ENCODE peak calls at places on chromosomes 11 and 22, in five cellular contexts. A, T, I, G and M are unnamed samples.

GRCh38 chr11:71336176-71336995 is 84.0 kb upstream of the SHANK2 start:
- DNase-seq in A (no peak), T (no peak), I (no peak), G (no peak), M (no peak)

GRCh38 chr11:12100429-12100828 is 10.0 kb upstream of the MICAL2 start:
- DNase-seq in A (no peak), T (no peak), I (no peak), G (no peak), M (no peak)

GRCh38 chr11:96752221-96752620 is 362.4 kb downstream of the JRKL start:
- DNase-seq in A (no peak), T (no peak), I (no peak), G (no peak), M (no peak)

GRCh38 chr11:9953994-9954626 is 290.2 kb downstream of the SWAP70 start:
- DNase-seq in A (peak), T (no peak), I (no peak), G (no peak), M (no peak)

GRCh38 chr11:60868682-60869450 is 1.5 kb downstream of the ZP1 start:
- DNase-seq in A (no peak), T (no peak), I (no peak), G (no peak), M (no peak)

GRCh38 chr11:45745065-45745811 is 59.7 kb upstream of the SLC35C1 start:
- DNase-seq in A (peak), T (no peak), I (peak), G (peak), M (no peak)

GRCh38 chr22:23382796-23383195 is 197.3 kb downstream of the IGLL1 start:
- DNase-seq in A (no peak), T (no peak), I (no peak), G (no peak), M (no peak)

GRCh38 chr11:10674991-10675440 is 18.5 kb downstream of the IRAG1 start:
- DNase-seq in A (no peak), T (no peak), I (peak), G (peak), M (no peak)

GRCh38 chr11:86623041-86623621 is 49.3 kb downstream of the ME3 start:
- DNase-seq in A (no peak), T (no peak), I (no peak), G (no peak), M (no peak)

GRCh38 chr11:37984991-37985390 is 1387.0 kb upstream of the RAG2 start:
- DNase-seq in A (peak), T (no peak), I (no peak), G (no peak), M (no peak)

GRCh38 chr11:64545605-64546004 is 45.4 kb upstream of the SLC22A12 start:
- DNase-seq in A (peak), T (no peak), I (no peak), G (no peak), M (peak)

GRCh38 chr22:40620464-40621046 is 16.0 kb downstream of the MRTFA start:
- DNase-seq in A (peak), T (no peak), I (no peak), G (no peak), M (no peak)

GRCh38 chr11:118263694-118264567 is at the start of gene MPZL2:
- DNase-seq in A (no peak), T (no peak), I (no peak), G (peak), M (no peak)

DNA sequence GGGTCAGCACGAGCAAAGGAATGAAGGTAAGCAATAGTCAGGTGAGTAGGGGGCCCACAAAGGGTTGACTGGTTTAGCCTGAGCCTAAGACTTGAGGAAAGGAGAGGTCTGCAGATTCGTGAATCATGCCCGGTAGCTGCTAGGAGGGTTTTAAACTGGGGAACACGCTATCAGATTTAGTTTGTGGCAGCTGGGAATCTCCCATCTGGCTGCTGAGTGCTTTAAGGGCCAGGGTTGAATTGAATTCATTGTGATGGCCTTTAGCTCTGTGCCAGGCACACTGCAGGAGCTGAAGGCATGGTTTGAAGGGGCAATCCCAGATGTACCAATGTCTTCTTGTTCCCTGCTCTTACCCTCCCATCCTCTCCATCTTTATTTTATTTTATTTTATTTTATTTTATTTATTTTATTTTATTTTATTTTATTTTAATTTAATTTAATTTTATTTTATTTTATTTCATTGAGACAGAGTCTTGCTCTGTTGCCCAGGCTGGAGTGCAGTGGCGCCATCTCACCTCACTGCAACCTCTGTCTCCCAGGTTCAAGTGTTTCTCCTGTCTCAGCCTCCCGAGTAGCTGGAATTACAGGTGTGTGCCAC is 1.9 kb upstream of the NECTIN1 start:
- DNase-seq in A (no peak), T (no peak), I (no peak), G (no peak), M (no peak)
- H3K4me3 ChIP-seq in A (no peak), T (no peak), I (no peak), G (no peak), M (no peak)

DNA sequence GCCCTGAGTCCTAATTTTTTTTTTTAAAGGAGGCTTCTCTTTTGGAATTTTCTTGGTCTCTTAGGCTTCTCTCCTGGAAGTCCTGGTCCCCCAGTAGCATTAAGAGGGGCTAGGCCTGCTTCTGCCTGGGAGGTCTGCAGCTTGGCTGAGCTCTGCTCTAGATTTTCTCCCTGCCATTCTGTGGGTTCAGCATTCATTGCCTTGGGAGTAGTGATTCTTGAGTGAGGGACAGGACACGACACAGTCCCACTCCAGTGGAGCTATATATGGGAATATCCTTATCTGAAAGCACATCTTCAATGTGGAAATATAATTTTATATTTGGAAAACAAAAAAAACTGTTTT is 3.7 kb downstream of the IGSF22 start:
- DNase-seq in A (no peak), T (no peak), I (no peak), G (no peak), M (no peak)
- TF ChIP-seq CTCF in A (no peak), T (peak), I (peak), G (no peak), M (no peak)

GRCh38 chr11:2300936-2301630 is 635 bp downstream of the C11orf21 start:
- DNase-seq in A (no peak), T (no peak), I (peak), G (no peak), M (no peak)
- H3K4me3 ChIP-seq in A (no peak), T (no peak), I (peak), G (peak), M (no peak)

DNA sequence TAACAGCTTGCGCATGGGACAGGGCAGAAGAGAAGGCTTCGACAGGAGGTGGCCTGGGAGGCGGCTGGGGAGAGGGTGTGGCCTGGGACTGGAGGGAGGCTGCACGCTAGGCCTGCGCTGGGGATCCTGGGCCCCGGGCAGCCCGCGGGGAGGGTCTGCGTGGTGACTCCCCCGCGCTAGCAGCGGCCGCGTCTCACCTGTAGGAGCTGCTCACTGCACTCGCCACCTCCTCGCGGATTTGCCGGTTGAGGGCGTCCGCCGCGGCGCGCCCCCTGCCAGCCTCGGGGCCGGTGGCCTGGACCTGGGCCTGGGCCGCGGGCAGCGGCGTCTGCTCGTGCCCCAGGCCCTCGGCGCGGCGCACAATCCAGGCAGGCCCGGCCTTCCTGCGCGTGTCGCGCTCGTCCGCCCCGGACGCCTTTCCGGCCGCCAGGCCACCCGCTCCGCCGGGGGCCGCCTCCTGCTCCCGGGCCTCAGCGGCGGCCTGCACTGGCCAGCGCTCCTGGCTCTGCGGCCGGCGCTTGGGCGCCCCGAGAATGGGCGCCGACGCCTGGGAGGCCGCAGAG is 1.5 kb downstream of the MAP6 start:
- DNase-seq in A (peak), T (no peak), I (no peak), G (peak), M (no peak)
- TF ChIP-seq CTCF in A (no peak), T (no peak), I (no peak), G (no peak), M (no peak)

DNA sequence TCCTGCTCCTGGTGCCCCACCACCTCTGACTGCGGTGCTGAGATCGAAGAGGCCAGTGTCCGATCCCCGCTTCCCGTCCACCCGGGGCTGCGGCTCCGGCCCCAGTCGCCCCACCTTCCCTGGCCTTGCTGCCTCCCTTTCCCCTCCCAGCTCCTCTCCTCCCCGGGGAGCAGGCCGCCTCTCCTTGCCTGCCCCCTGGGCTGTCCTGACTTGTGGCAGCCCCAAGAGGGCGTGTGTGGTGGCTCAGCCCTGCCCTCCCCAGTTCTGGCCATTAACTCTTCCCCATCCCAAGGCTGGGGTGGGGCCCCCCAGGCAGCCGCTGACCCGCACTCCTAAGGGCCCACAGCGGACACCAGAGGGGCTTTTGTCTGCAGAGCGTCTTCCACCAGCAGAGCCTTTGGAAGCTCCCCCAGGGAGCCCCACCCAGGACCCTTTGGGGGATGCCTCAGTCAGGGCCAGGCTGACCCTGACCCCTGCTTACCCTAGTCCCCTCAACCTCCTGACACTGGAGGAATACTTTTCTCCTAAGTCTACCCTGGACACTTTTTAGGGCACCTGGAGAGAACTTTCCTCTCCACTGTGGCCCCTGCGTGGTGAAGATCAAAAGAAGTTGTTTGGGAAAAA is 16.7 kb downstream of the RTN4RL2 start:
- DNase-seq in A (no peak), T (peak), I (no peak), G (peak), M (no peak)
- H3K4me3 ChIP-seq in A (peak), T (no peak), I (peak), G (peak), M (peak)

GRCh38 chr22:38981005-38981658 is 1.0 kb upstream of the APOBEC3B start:
- DNase-seq in A (peak), T (peak), I (no peak), G (no peak), M (no peak)
- TF ChIP-seq CTCF in A (peak), T (peak), I (no peak), G (no peak), M (peak)

GRCh38 chr11:75668508-75669297 is at the start of gene MAP6:
- DNase-seq in A (no peak), T (no peak), I (no peak), G (no peak), M (no peak)
- H3K4me3 ChIP-seq in A (peak), T (no peak), I (peak), G (peak), M (peak)

GRCh38 chr11:89405629-89406028 is 85.5 kb downstream of the NOX4 start:
- DNase-seq in A (peak), T (no peak), I (no peak), G (no peak), M (no peak)
- TF ChIP-seq CTCF in A (peak), T (peak), I (no peak), G (no peak), M (peak)

GRCh38 chr11:6568191-6568918 is 35.1 kb downstream of the RRP8 start:
- DNase-seq in A (peak), T (no peak), I (no peak), G (peak), M (peak)

GRCh38 chr11:6569706-6570105 is 33.7 kb downstream of the RRP8 start:
- DNase-seq in A (no peak), T (no peak), I (no peak), G (no peak), M (no peak)

GRCh38 chr11:6572215-6572614 is 31.2 kb downstream of the RRP8 start:
- DNase-seq in A (peak), T (no peak), I (no peak), G (no peak), M (peak)

GRCh38 chr11:6571434-6572008 is 31.9 kb downstream of the RRP8 start:
- DNase-seq in A (no peak), T (no peak), I (no peak), G (no peak), M (no peak)

DNA sequence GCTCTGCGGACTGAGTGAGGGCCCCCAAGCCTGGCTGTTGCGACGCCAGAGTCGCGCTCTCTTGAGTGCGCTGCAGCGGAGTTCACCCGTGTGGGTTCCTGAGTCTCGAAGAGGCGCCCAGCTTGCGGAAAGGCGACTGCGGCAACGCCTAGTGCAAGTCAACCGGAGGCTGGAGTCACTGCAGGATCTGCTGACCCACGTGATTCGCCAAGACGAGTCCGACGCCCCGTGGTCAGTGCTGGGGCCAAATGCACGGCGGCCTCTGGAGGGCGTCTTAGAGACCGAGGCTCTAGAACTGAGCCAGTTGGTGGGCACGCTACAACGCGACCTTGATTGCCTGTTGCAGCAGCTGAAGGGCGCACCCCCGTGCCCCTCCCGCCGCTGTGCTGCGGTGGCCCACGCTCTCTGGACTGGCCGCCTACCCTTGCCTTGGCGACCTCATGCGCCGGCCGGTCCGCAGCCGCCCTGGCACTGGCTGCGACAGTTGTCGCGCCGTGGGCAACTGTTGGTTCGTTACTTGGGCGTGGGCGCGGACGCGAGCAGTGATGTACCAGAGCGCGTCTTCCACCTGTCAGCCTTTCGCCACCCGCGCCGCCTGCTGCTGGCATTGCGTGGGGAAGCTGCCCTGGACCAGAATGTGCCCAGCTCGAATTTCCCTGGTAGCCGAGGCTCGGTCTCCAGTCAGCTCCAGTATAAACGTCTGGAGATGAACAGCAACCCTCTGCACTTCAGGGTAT is 32.6 kb downstream of the RRP8 start:
- DNase-seq in A (no peak), T (no peak), I (no peak), G (no peak), M (no peak)
- H3K4me3 ChIP-seq in A (no peak), T (no peak), I (peak), G (no peak), M (no peak)